ENCODE peak calls at places on chromosomes 13 and 19, in nine cellular contexts. S is A549, U is NB4, H is HCT116, B is SK-N-SH, R is H1, Z is WTC11, I is GM12878, F is K562. Y is an unnamed sample.

GRCh38 chr19:13243971-13244370 is 93.8 kb downstream of the IER2 start:
- DNase-seq in S (no peak), U (no peak), H (no peak), B (no peak), R (no peak), Z (no peak), I (no peak), F (no peak), Y (no peak)

GRCh38 chr19:32471095-32471494 is 65.5 kb downstream of the DPY19L3 start:
- DNase-seq in S (no peak), U (no peak), H (no peak), B (no peak), R (no peak), Z (no peak), I (no peak), F (no peak), Y (no peak)

GRCh38 chr19:12880551-12881171 is 588 bp downstream of the DNASE2 start:
- DNase-seq in S (no peak), U (peak), H (no peak), B (no peak), R (no peak), Z (peak), I (no peak), F (no peak), Y (no peak)

GRCh38 chr13:101703838-101704237 is 251.4 kb downstream of the ITGBL1 start:
- DNase-seq in S (no peak), U (no peak), H (no peak), B (no peak), R (no peak), Z (no peak), I (no peak), F (no peak), Y (no peak)

GRCh38 chr19:54449701-54450069 is 686 bp downstream of the LENG8 start:
- DNase-seq in S (no peak), U (no peak), H (no peak), B (no peak), R (no peak), Z (no peak), I (no peak), F (no peak), Y (no peak)

GRCh38 chr19:3809881-3810707 is 23.9 kb upstream of the MATK start:
- DNase-seq in S (no peak), U (no peak), H (no peak), B (no peak), R (no peak), Z (no peak), I (no peak), F (no peak), Y (no peak)

GRCh38 chr13:44382635-44383145 is 9.1 kb downstream of the SERP2 start:
- DNase-seq in S (no peak), U (no peak), H (no peak), B (no peak), R (no peak), Z (no peak), I (no peak), F (peak), Y (no peak)

GRCh38 chr19:12786149-12786870 is 5.0 kb upstream of the JUNB start:
- DNase-seq in S (no peak), U (peak), H (no peak), B (peak), R (no peak), Z (no peak), I (no peak), F (no peak), Y (no peak)

GRCh38 chr13:97295279-97296182 is 73.4 kb downstream of the MBNL2 start:
- DNase-seq in S (peak), U (no peak), H (no peak), B (no peak), R (no peak), Z (no peak), I (no peak), F (peak), Y (peak)

GRCh38 chr13:47463726-47464125 is 537.3 kb downstream of the SUCLA2 start:
- DNase-seq in S (no peak), U (no peak), H (no peak), B (no peak), R (no peak), Z (peak), I (no peak), F (no peak), Y (no peak)

GRCh38 chr13:45731455-45731854 is 29.3 kb downstream of the CBY2 start:
- DNase-seq in S (no peak), U (no peak), H (no peak), B (no peak), R (no peak), Z (no peak), I (no peak), F (no peak), Y (no peak)

GRCh38 chr13:45728759-45729158 is 26.6 kb downstream of the CBY2 start:
- DNase-seq in S (peak), U (peak), H (peak), B (no peak), R (peak), Z (peak), I (no peak), F (peak), Y (no peak)
- TF ChIP-seq CTCF in S (no peak), U (peak), H (peak), B (peak), R (peak), Z (peak), I (peak), F (peak), Y (peak)

GRCh38 chr19:44196772-44197171 is 15.6 kb upstream of the ZNF227 start:
- DNase-seq in S (no peak), U (no peak), H (no peak), B (no peak), R (no peak), Z (no peak), I (no peak), F (no peak), Y (no peak)

GRCh38 chr19:44190020-44190419 is 22.3 kb upstream of the ZNF227 start:
- DNase-seq in S (no peak), U (no peak), H (no peak), B (no peak), R (no peak), Z (no peak), I (no peak), F (no peak), Y (no peak)

DNA sequence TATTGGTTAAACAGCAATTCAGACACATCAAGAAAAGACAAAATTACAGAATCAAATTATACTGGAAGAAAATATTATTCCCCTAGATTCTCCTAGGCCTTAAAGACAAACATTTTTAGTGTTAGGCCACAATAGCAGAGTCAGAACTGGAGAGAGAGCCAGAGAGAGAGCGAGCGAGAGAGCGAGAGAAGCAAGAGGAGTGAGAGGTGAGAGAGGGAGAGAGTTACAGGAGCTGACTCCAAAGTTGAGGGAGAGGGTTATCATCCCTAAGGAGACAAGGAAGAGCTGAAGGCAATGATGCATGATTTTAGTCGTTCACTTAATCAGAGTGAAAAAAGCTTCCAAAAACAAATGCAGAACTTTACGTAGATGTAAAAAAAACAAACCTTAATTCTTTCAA is 20.2 kb upstream of the ZNF227 start:
- DNase-seq in S (no peak), U (no peak), H (no peak), B (no peak), R (no peak), Z (no peak), I (no peak), F (no peak), Y (no peak)
- TF ChIP-seq MAX in S (no peak), U (no peak), H (no peak), B (no peak), R (no peak), Z (no peak), I (no peak), F (no peak), Y (no peak)

DNA sequence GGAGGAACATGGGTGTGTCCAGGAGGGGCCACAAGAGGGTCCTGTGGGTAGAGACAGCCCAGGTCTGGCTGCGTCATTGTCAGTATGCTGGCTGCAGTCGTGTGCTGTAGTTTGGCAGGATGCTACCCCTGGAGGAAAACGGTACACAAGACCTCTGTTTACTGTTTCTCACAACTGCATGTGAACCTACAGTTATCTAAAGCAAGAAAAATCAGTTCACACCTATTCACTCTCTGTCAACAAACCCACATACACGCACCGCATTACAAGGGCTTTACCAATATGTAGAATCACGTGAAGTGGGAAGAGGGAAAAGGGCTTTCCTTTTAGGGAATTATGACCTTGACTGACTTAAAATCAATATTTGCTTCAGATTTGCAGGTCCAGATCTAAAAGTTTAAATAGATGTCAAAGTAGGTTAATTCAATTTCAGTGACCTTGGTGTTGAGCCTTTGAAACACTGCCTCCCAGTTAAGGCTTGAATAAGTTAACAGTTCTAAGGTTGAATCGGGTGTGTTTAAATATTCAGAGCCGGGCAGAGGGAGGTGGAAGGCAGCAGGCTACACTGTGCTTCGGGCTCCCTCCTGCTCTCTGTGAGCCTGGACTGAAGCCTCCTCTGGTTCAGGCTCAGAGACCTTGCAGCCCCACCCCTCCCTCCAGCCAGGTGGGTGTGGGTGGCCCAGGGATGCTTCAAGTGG is 17.2 kb upstream of the MCF2L start:
- DNase-seq in S (no peak), U (no peak), H (no peak), B (no peak), R (no peak), Z (no peak), I (no peak), F (no peak), Y (no peak)
- TF ChIP-seq CTCF in S (no peak), U (no peak), H (no peak), B (no peak), R (no peak), Z (no peak), I (no peak), F (no peak), Y (no peak)

GRCh38 chr19:38721496-38721895 is 22.8 kb downstream of the CAPN12 start:
- DNase-seq in S (no peak), U (no peak), H (no peak), B (no peak), R (no peak), Z (no peak), I (no peak), F (no peak), Y (no peak)

GRCh38 chr19:38722947-38723605 is 21.2 kb downstream of the CAPN12 start:
- DNase-seq in S (no peak), U (no peak), H (no peak), B (no peak), R (no peak), Z (no peak), I (no peak), F (no peak), Y (no peak)

GRCh38 chr19:38720559-38721236 is 23.6 kb downstream of the CAPN12 start:
- DNase-seq in S (no peak), U (no peak), H (no peak), B (no peak), R (no peak), Z (no peak), I (no peak), F (no peak), Y (no peak)

GRCh38 chr19:38723606-38724379 is 20.5 kb downstream of the CAPN12 start:
- DNase-seq in S (no peak), U (no peak), H (no peak), B (no peak), R (no peak), Z (no peak), I (no peak), F (no peak), Y (no peak)

DNA sequence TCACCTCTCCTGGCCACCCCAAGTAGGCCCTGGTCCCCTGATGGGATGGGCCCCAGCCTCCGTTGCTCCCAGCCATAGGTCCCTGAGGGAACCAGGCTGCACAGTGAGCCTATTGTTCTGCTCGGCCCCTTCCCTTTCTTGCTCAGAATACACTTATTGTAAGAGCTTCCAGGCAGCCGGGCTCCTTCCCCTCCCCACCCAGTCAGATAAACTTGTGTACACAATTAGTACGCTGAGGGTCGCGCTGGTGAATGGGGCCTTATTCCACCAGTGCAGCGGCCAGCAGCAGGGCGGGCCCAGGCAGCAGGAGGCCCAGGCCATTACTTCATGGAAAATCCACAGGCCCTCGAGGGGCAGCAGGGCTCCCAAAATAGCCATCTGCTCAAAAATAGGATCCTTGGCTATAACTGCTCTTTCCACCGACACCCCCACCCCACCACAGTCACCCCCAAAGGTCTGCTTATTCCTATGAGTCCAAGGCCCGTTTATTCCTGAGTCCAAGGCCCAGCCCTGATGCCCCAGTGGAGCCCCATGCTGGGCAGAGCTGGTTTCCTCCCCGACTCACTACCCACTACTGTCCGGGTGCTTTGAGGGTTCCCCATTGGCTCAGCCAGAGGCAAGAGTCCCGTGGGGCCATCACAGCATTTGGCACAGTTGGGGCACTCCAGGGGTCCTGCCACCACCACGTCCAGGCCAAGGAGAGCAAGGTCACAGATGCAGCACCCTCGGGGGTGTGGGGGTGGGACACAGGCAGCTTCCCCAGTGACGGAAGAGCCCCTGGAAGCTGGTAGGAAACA is 22.1 kb downstream of the CAPN12 start:
- DNase-seq in S (no peak), U (no peak), H (no peak), B (no peak), R (no peak), Z (no peak), I (no peak), F (no peak), Y (no peak)
- TF ChIP-seq MAX in S (no peak), U (no peak), H (no peak), B (no peak), R (no peak), Z (no peak), I (no peak), F (no peak), Y (no peak)

GRCh38 chr19:21767065-21767800 is at the start of gene ZNF100:
- DNase-seq in S (no peak), U (peak), H (peak), B (peak), R (peak), Z (peak), I (peak), F (peak), Y (peak)
- TF ChIP-seq CTCF in S (no peak), U (no peak), H (no peak), B (no peak), R (no peak), Z (no peak), I (no peak), F (no peak), Y (no peak)

DNA sequence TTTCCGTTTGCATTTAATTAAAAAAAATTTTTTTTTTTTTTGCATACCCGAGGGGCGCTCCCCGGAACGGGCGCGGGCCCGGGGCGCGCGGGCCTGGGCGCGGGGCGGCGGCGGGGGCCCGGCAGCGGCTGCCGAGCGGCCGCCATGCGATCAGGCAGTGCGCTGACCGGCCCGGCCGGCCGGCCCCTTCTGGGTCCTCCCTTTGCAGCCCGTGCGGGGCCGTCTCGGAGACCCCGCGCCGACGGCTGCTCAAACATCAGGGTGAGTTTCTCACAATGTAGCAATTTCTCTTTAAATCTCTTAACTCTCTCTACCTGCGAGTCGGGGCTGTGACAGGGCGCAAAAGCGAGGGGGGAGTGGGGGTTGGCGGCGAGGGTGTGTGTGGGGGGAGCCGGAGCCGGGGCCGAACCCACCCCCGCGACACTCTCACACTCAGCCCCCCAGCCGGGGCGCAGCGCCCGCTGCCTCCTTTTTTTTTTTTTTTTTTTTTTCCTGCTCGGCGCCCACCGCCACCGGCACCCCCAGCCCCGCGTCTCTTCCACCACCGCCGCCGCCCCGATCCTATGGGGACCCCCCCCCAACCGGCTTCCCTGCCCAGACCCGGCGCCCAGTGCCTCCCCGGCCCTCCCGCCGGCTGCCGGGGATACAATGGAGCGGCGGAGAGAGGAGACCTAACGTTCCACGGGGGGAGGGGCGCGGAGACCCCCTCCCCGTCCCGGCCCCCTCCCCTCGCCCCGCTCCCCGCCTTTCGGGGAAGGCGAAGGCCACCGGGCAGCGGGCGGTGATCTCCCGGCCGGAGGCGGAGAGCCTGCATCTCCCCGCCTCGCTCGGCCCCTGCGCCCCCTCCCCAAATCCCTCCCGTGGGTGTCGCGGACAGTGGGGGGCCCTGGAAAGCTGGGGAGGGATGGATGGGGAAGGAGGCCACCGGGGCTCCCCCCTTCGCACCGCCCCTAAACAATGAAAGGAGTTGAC is at the start of gene BICRA:
- DNase-seq in S (peak), U (peak), H (no peak), B (peak), R (no peak), Z (peak), I (no peak), F (peak), Y (peak)
- TF ChIP-seq MAX in S (peak), U (peak), H (no peak), B (peak), R (no peak), Z (no peak), I (no peak), F (no peak), Y (no peak)

GRCh38 chr13:34833562-34834182 is 108.4 kb upstream of the NBEA start:
- DNase-seq in S (no peak), U (peak), H (peak), B (no peak), R (peak), Z (peak), I (no peak), F (no peak), Y (peak)
- TF ChIP-seq CTCF in S (no peak), U (no peak), H (peak), B (peak), R (peak), Z (no peak), I (no peak), F (no peak), Y (no peak)

GRCh38 chr19:9724157-9724556 is 44.4 kb downstream of the ZNF846 start:
- DNase-seq in S (no peak), U (no peak), H (no peak), B (no peak), R (no peak), Z (no peak), I (no peak), F (no peak), Y (no peak)
- TF ChIP-seq MAX in S (no peak), U (no peak), H (no peak), B (no peak), R (no peak), Z (no peak), I (no peak), F (no peak), Y (no peak)

GRCh38 chr13:27708325-27708724 is 84.0 kb upstream of the GSX1 start:
- DNase-seq in S (no peak), U (no peak), H (no peak), B (no peak), R (no peak), Z (no peak), I (no peak), F (no peak), Y (no peak)

GRCh38 chr13:27709779-27710178 is 82.5 kb upstream of the GSX1 start:
- DNase-seq in S (no peak), U (no peak), H (no peak), B (no peak), R (no peak), Z (no peak), I (no peak), F (no peak), Y (no peak)

GRCh38 chr13:27713767-27714166 is 78.5 kb upstream of the GSX1 start:
- DNase-seq in S (no peak), U (no peak), H (no peak), B (no peak), R (no peak), Z (no peak), I (no peak), F (no peak), Y (no peak)

DNA sequence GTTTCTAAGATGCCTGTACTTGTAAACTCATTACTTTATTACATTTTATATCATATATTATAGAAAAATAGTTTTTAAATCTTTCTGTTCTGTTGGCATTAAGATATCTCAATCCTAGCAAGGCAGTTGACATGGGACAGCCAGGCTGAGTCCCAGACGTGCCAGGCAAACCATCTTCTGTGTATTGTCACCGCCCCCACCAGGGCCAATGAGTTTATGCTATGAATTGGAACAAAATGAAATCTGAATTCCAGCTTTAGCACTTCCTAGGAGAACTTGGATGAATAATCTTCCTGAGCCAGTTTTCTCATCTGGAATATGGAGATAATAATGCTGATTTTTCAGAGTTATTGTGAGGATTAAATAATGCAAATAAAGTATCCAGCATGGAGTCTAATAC is 79.9 kb upstream of the GSX1 start:
- DNase-seq in S (no peak), U (peak), H (no peak), B (peak), R (no peak), Z (no peak), I (no peak), F (no peak), Y (no peak)
- TF ChIP-seq CTCF in S (no peak), U (no peak), H (peak), B (no peak), R (no peak), Z (no peak), I (no peak), F (no peak), Y (no peak)

Y was measured in endothelial cell of umbilical vein.